ENCODE peak calls at places on chromosomes 13 and 19, in six cellular contexts. O is retinal pigment epithelial cell, B is NCI-H2029, E is neuronal stem cell, D is substantia nigra, N is T1000. W is an unnamed sample.

GRCh38 chr13:76813874-76814273 is 72.3 kb downstream of the KCTD12 start:
- DNase-seq in O (no peak), B (peak; percentile 56), E (no peak), D (no peak), N (no peak), W (no peak)

GRCh38 chr19:18520848-18521691 is 800 bp downstream of the ELL start:
- DNase-seq in O (no peak), B (no peak), E (peak; percentile 26), D (no peak), N (no peak), W (peak; percentile 41)

GRCh38 chr13:91355099-91355825 is 7.8 kb downstream of the MIR17HG start:
- DNase-seq in O (no peak), B (no peak), E (no peak), D (no peak), N (no peak), W (no peak)

GRCh38 chr13:76812971-76813691 is 73.1 kb downstream of the KCTD12 start:
- DNase-seq in O (no peak), B (peak; percentile 40), E (no peak), D (no peak), N (no peak), W (no peak)

GRCh38 chr13:101416181-101417042 is at the start of gene NALCN:
- DNase-seq in O (no peak), B (no peak), E (peak; percentile 31), D (peak; percentile 67), N (no peak), W (no peak)

GRCh38 chr13:64305246-64305645 is 2889.6 kb upstream of the PCDH20 start:
- DNase-seq in O (peak; percentile 33), B (no peak), E (no peak), D (no peak), N (no peak), W (no peak)

GRCh38 chr13:77476456-77476855 is 59.0 kb upstream of the SCEL start:
- DNase-seq in O (no peak), B (no peak), E (no peak), D (no peak), N (no peak), W (no peak)

GRCh38 chr13:113863511-113864302 is at the start of gene GAS6:
- DNase-seq in O (no peak), B (no peak), E (peak; percentile 51), D (peak; percentile 30), N (peak; percentile 44), W (peak; percentile 32)

GRCh38 chr13:31200636-31200970 is 828 bp downstream of the B3GLCT start:
- DNase-seq in O (no peak), B (no peak), E (peak; percentile 36), D (peak; percentile 30), N (no peak), W (peak; percentile 57)

GRCh38 chr13:114311387-114311786 is 2.9 kb upstream of the CHAMP1 start:
- DNase-seq in O (no peak), B (no peak), E (no peak), D (no peak), N (no peak), W (no peak)

GRCh38 chr13:89401209-89401810 is 1730.1 kb downstream of the SLITRK5 start:
- DNase-seq in O (peak; percentile 32), B (no peak), E (no peak), D (no peak), N (peak; percentile 6), W (no peak)

GRCh38 chr19:32809254-32809653 is 60.3 kb downstream of the SLC7A9 start:
- DNase-seq in O (no peak), B (peak; percentile 45), E (no peak), D (no peak), N (no peak), W (no peak)

GRCh38 chr13:97727991-97728390 is 225.5 kb upstream of the IPO5 start:
- DNase-seq in O (no peak), B (no peak), E (no peak), D (no peak), N (no peak), W (no peak)

GRCh38 chr13:55302568-55302967 is 1838.2 kb upstream of the PRR20A start:
- DNase-seq in O (no peak), B (no peak), E (no peak), D (no peak), N (no peak), W (no peak)

GRCh38 chr13:81017525-81018152 is 676.7 kb upstream of the SPRY2 start:
- DNase-seq in O (no peak), B (no peak), E (peak; percentile 23), D (peak; percentile 11), N (no peak), W (no peak)